ENCODE peak calls at places on chromosomes 3 and 15, in nine cellular contexts. One of them, this sample, is unnamed.
A peak's percentile ranks its signal among the peaks of the same experiment; 100 is the strongest.

GRCh38 chr15:48628832-48629231 is 16.7 kb downstream of the FBN1 start:
- DNase-seq in MM.1S: no peak
- DNase-seq in PC-3: no peak
- DNase-seq in astrocyte: peak; percentile 42
- DNase-seq in mammary epithelial cell: no peak
- DNase-seq in H1: no peak
- DNase-seq in hepatocyte: no peak
- DNase-seq in PC-9: no peak
- DNase-seq in neural progenitor cell: no peak
- DNase-seq in this sample: no peak

GRCh38 chr3:69823710-69824109 is 84.4 kb downstream of the MITF start:
- DNase-seq in MM.1S: no peak
- DNase-seq in PC-3: peak; percentile 11
- DNase-seq in astrocyte: peak; percentile 12
- DNase-seq in mammary epithelial cell: peak; percentile 6
- DNase-seq in H1: no peak
- DNase-seq in hepatocyte: no peak
- DNase-seq in PC-9: no peak
- DNase-seq in neural progenitor cell: no peak
- DNase-seq in this sample: no peak

GRCh38 chr15:39479916-39480315 is 101.0 kb upstream of the THBS1 start:
- DNase-seq in MM.1S: no peak
- DNase-seq in PC-3: peak; percentile 14
- DNase-seq in astrocyte: peak; percentile 30
- DNase-seq in mammary epithelial cell: peak; percentile 66
- DNase-seq in H1: no peak
- DNase-seq in hepatocyte: no peak
- DNase-seq in PC-9: no peak
- DNase-seq in neural progenitor cell: no peak
- DNase-seq in this sample: no peak

GRCh38 chr15:48086582-48086981 is 34.2 kb upstream of the SLC24A5 start:
- DNase-seq in MM.1S: no peak
- DNase-seq in PC-3: no peak
- DNase-seq in astrocyte: peak; percentile 81
- DNase-seq in mammary epithelial cell: no peak
- DNase-seq in H1: no peak
- DNase-seq in hepatocyte: no peak
- DNase-seq in PC-9: no peak
- DNase-seq in neural progenitor cell: no peak
- DNase-seq in this sample: no peak

GRCh38 chr3:27431116-27431515 is 53.1 kb downstream of the SLC4A7 start:
- DNase-seq in MM.1S: no peak
- DNase-seq in PC-3: peak; percentile 98
- DNase-seq in astrocyte: peak; percentile 99
- DNase-seq in mammary epithelial cell: peak; percentile 77
- DNase-seq in H1: no peak
- DNase-seq in hepatocyte: peak; percentile 22
- DNase-seq in PC-9: peak; percentile 86
- DNase-seq in neural progenitor cell: no peak
- DNase-seq in this sample: no peak

GRCh38 chr3:36944012-36944640 is 728 bp downstream of the TRANK1 start:
- DNase-seq in MM.1S: no peak
- DNase-seq in PC-3: peak; percentile 28
- DNase-seq in astrocyte: peak; percentile 52
- DNase-seq in mammary epithelial cell: peak; percentile 54
- DNase-seq in H1: no peak
- DNase-seq in hepatocyte: peak; percentile 76
- DNase-seq in PC-9: no peak
- DNase-seq in neural progenitor cell: peak; percentile 76
- DNase-seq in this sample: peak; percentile 62

GRCh38 chr3:13012228-13012691 is 61.0 kb downstream of the IQSEC1 start:
- DNase-seq in MM.1S: peak; percentile 81
- DNase-seq in PC-3: no peak
- DNase-seq in astrocyte: no peak
- DNase-seq in mammary epithelial cell: no peak
- DNase-seq in H1: no peak
- DNase-seq in hepatocyte: no peak
- DNase-seq in PC-9: no peak
- DNase-seq in neural progenitor cell: no peak
- DNase-seq in this sample: peak; percentile 77

GRCh38 chr3:67819447-67819846 is 165.0 kb upstream of the SUCLG2 start:
- DNase-seq in MM.1S: peak; percentile 25
- DNase-seq in PC-3: peak; percentile 3
- DNase-seq in astrocyte: no peak
- DNase-seq in mammary epithelial cell: no peak
- DNase-seq in H1: no peak
- DNase-seq in hepatocyte: peak; percentile 38
- DNase-seq in PC-9: no peak
- DNase-seq in neural progenitor cell: peak; percentile 33
- DNase-seq in this sample: peak; percentile 67

GRCh38 chr15:70687432-70687831 is 75.9 kb downstream of the UACA start:
- DNase-seq in MM.1S: no peak
- DNase-seq in PC-3: no peak
- DNase-seq in astrocyte: no peak
- DNase-seq in mammary epithelial cell: no peak
- DNase-seq in H1: no peak
- DNase-seq in hepatocyte: no peak
- DNase-seq in PC-9: no peak
- DNase-seq in neural progenitor cell: no peak
- DNase-seq in this sample: no peak

GRCh38 chr3:136329593-136329992 is 79.5 kb downstream of the PCCB start:
- DNase-seq in MM.1S: no peak
- DNase-seq in PC-3: no peak
- DNase-seq in astrocyte: no peak
- DNase-seq in mammary epithelial cell: no peak
- DNase-seq in H1: no peak
- DNase-seq in hepatocyte: no peak
- DNase-seq in PC-9: no peak
- DNase-seq in neural progenitor cell: no peak
- DNase-seq in this sample: no peak

GRCh38 chr3:32452009-32452408 is 50.6 kb downstream of the CMTM6 start:
- DNase-seq in MM.1S: no peak
- DNase-seq in PC-3: no peak
- DNase-seq in astrocyte: no peak
- DNase-seq in mammary epithelial cell: no peak
- DNase-seq in H1: no peak
- DNase-seq in hepatocyte: no peak
- DNase-seq in PC-9: no peak
- DNase-seq in neural progenitor cell: no peak
- DNase-seq in this sample: no peak

GRCh38 chr3:58994746-58995330 is 55.0 kb downstream of the CFAP20DC start:
- DNase-seq in MM.1S: peak; percentile 75
- DNase-seq in PC-3: peak; percentile 83
- DNase-seq in astrocyte: peak; percentile 52
- DNase-seq in mammary epithelial cell: peak; percentile 69
- DNase-seq in H1: peak; percentile 5
- DNase-seq in hepatocyte: peak; percentile 81
- DNase-seq in PC-9: no peak
- DNase-seq in neural progenitor cell: peak; percentile 73
- DNase-seq in this sample: peak; percentile 38

DNA sequence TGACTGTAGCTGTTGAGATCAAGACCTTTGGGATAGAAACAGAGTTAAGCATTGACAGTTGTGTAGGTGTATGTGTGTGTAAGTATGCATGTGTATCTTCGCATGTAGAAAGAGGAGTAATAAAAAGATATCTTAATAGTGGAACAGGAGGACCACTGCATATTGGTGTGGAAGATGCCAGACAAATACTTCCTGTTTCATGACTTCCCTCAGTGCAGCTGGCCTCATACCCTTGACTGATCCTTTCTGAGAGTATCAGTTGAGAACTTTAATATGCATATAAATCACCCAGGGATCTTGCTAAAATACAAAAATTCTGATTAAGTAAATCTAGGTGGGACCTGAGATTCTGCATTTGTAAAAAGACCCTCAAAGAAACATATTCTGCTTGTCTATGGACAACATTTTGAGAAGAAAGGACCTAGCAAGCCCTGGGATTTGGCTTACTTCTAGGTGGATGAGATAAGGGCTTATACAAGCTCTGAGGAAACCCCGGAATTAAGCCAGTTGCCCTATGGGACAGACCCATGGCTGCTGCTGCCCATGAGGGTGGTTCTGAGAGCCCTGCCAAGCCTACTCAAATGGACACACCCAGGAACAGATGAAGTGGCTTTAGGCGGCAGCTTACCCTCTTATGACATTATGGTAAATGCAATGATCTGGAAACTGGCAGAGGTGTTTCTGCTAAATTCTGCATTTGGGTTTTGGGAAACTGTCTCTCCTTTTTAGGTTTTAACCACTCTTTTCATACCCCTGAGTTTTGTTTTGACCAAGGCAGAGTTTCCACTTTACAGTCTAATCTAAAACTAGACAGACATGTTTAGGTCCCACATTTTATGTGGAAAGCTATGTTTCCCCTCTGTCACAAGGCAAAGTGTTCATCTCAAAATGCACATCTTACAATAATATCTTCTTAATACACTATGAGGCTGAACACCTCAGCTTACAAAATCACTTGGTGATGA is 8.8 kb upstream of the ZBED2 start:
- DNase-seq in MM.1S: no peak
- DNase-seq in PC-3: no peak
- DNase-seq in astrocyte: no peak
- DNase-seq in mammary epithelial cell: no peak
- DNase-seq in H1: no peak
- DNase-seq in hepatocyte: no peak
- DNase-seq in PC-9: no peak
- DNase-seq in neural progenitor cell: no peak
- DNase-seq in this sample: no peak
- H3K9me3 ChIP-seq in MM.1S: no peaks in the 10 kb centered on the region
- H3K9me3 ChIP-seq in PC-3: no peaks in the 10 kb centered on the region
- H3K9me3 ChIP-seq in astrocyte: no peaks in the 10 kb centered on the region
- H3K9me3 ChIP-seq in mammary epithelial cell: no peaks in the 10 kb centered on the region
- H3K9me3 ChIP-seq in H1: no peaks in the 10 kb centered on the region
- H3K9me3 ChIP-seq in hepatocyte: no peaks in the 10 kb centered on the region
- H3K9me3 ChIP-seq in PC-9: no peaks in the 10 kb centered on the region
- H3K9me3 ChIP-seq in neural progenitor cell: no peaks in the 10 kb centered on the region
- H3K9me3 ChIP-seq in this sample: no peaks in the 10 kb centered on the region

DNA sequence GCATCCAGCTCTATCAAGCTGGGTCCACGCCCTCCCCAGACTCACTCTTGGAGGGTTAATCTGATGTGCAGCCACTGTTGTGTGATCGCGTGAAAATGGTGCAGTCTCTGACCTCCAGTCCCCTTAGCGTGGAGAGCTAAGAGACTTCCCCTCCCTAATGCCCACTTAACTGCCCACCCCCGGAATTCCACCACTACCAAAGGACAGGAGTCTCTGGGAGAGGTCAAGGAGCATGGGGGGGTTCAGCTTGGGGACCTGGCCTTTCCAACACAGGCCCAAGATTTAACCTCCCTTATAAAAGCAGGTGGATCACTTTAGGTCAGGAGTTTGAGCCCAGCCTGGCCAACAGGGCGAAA is 48.8 kb downstream of the CCDC12 start:
- DNase-seq in MM.1S: no peak
- DNase-seq in PC-3: no peak
- DNase-seq in astrocyte: no peak
- DNase-seq in mammary epithelial cell: no peak
- DNase-seq in H1: no peak
- DNase-seq in hepatocyte: no peak
- DNase-seq in PC-9: no peak
- DNase-seq in neural progenitor cell: no peak
- DNase-seq in this sample: no peak
- H3K79me2 ChIP-seq in MM.1S: peaks cover 82% of the 10 kb centered on the region
- H3K79me2 ChIP-seq in PC-3: peaks cover 58% of the 10 kb centered on the region
- H3K79me2 ChIP-seq in astrocyte: peaks cover 83% of the 10 kb centered on the region
- H3K79me2 ChIP-seq in mammary epithelial cell: peaks cover 79% of the 10 kb centered on the region
- H3K79me2 ChIP-seq in H1: peaks cover 28% of the 10 kb centered on the region
- H3K79me2 ChIP-seq in hepatocyte: peaks cover 68% of the 10 kb centered on the region
- H3K79me2 ChIP-seq in PC-9: peaks cover 43% of the 10 kb centered on the region
- H3K79me2 ChIP-seq in neural progenitor cell: peaks cover 45% of the 10 kb centered on the region
- H3K79me2 ChIP-seq in this sample: peaks cover 70% of the 10 kb centered on the region

GRCh38 chr3:39760325-39760724 is 49.1 kb upstream of the MYRIP start:
- DNase-seq in MM.1S: no peak
- DNase-seq in PC-3: no peak
- DNase-seq in astrocyte: no peak
- DNase-seq in mammary epithelial cell: no peak
- DNase-seq in H1: no peak
- DNase-seq in hepatocyte: no peak
- DNase-seq in PC-9: no peak
- DNase-seq in neural progenitor cell: no peak
- DNase-seq in this sample: no peak

GRCh38 chr3:39762537-39762936 is 46.9 kb upstream of the MYRIP start:
- DNase-seq in MM.1S: no peak
- DNase-seq in PC-3: no peak
- DNase-seq in astrocyte: no peak
- DNase-seq in mammary epithelial cell: no peak
- DNase-seq in H1: no peak
- DNase-seq in hepatocyte: no peak
- DNase-seq in PC-9: no peak
- DNase-seq in neural progenitor cell: no peak
- DNase-seq in this sample: no peak

GRCh38 chr3:39763390-39763789 is 46.0 kb upstream of the MYRIP start:
- DNase-seq in MM.1S: no peak
- DNase-seq in PC-3: no peak
- DNase-seq in astrocyte: no peak
- DNase-seq in mammary epithelial cell: no peak
- DNase-seq in H1: no peak
- DNase-seq in hepatocyte: no peak
- DNase-seq in PC-9: no peak
- DNase-seq in neural progenitor cell: no peak
- DNase-seq in this sample: no peak

DNA sequence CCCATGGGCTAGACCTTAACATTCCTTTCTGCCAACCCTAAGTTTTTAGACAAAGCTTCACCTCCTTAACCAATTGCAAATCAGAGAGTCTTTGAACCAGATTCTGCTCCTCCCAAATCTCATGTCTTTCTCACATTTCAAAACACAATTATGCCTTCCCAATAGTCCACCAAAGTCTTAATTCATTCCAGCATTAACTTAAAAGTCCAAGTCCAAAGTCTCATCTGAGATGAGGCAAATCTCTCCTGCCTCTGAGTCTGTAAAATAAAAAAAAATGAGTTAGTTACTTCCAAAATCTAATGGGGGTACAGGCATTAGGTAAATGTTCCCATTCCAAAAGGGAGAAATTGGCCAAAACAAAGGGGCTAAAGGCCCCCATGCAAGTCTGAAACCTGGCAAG is 43.8 kb upstream of the MYRIP start:
- DNase-seq in MM.1S: no peak
- DNase-seq in PC-3: no peak
- DNase-seq in astrocyte: no peak
- DNase-seq in mammary epithelial cell: no peak
- DNase-seq in H1: no peak
- DNase-seq in hepatocyte: no peak
- DNase-seq in PC-9: no peak
- DNase-seq in neural progenitor cell: no peak
- DNase-seq in this sample: no peak
- H3K9me3 ChIP-seq in MM.1S: no peaks in the 10 kb centered on the region
- H3K9me3 ChIP-seq in PC-3: no peaks in the 10 kb centered on the region
- H3K9me3 ChIP-seq in astrocyte: no peaks in the 10 kb centered on the region
- H3K9me3 ChIP-seq in mammary epithelial cell: no peaks in the 10 kb centered on the region
- H3K9me3 ChIP-seq in H1: peaks cover 6% of the 10 kb centered on the region
- H3K9me3 ChIP-seq in hepatocyte: no peaks in the 10 kb centered on the region
- H3K9me3 ChIP-seq in PC-9: no peaks in the 10 kb centered on the region
- H3K9me3 ChIP-seq in neural progenitor cell: no peaks in the 10 kb centered on the region
- H3K9me3 ChIP-seq in this sample: no peaks in the 10 kb centered on the region

DNA sequence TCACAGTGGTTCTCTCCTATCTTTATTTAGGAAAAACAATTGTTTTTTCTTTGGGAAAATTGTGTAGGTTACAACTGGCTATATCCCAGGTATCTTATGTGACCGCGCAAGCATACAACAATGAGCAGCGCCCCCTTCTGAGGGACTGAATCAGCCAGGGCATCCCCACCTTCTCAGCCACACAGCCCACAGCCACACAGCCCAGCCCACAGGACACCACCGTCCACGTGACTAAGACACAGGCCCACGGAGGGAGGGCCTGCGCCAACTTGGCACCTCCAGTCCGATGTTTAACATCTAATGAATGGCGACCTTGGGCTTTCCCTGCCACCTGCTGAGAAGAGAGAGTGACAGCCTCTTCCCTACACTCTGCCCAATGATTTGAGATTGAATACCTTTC is 68.1 kb downstream of the ATP10A start:
- DNase-seq in MM.1S: no peak
- DNase-seq in PC-3: no peak
- DNase-seq in astrocyte: no peak
- DNase-seq in mammary epithelial cell: no peak
- DNase-seq in H1: no peak
- DNase-seq in hepatocyte: no peak
- DNase-seq in PC-9: no peak
- DNase-seq in neural progenitor cell: no peak
- DNase-seq in this sample: no peak
- H3K79me2 ChIP-seq in MM.1S: no peaks in the 10 kb centered on the region
- H3K79me2 ChIP-seq in PC-3: no peaks in the 10 kb centered on the region
- H3K79me2 ChIP-seq in astrocyte: peaks cover 34% of the 10 kb centered on the region
- H3K79me2 ChIP-seq in mammary epithelial cell: no peaks in the 10 kb centered on the region
- H3K79me2 ChIP-seq in H1: no peaks in the 10 kb centered on the region
- H3K79me2 ChIP-seq in hepatocyte: no peaks in the 10 kb centered on the region
- H3K79me2 ChIP-seq in PC-9: no peaks in the 10 kb centered on the region
- H3K79me2 ChIP-seq in neural progenitor cell: no peaks in the 10 kb centered on the region
- H3K79me2 ChIP-seq in this sample: no peaks in the 10 kb centered on the region

This sample was measured in OCI-LY7.